ENCODE peak calls at places on chromosomes 4 and X, in five cellular contexts. One of them, this sample, is unnamed.

GRCh38 chr4:149145803-149146202 is 669.8 kb downstream of the IQCM start:
- DNase-seq in hepatocyte: no peak
- DNase-seq in IMR-90: peak; percentile 95
- DNase-seq in thoracic aorta: no peak
- DNase-seq in mucosa of descending colon: no peak
- DNase-seq in this sample: no peak

GRCh38 chr4:100428051-100428450 is 89.8 kb downstream of the EMCN start:
- DNase-seq in hepatocyte: peak; percentile 78
- DNase-seq in IMR-90: peak; percentile 45
- DNase-seq in thoracic aorta: no peak
- DNase-seq in mucosa of descending colon: no peak
- DNase-seq in this sample: no peak

GRCh38 chr4:16785800-16786527 is 112.5 kb downstream of the LDB2 start:
- DNase-seq in hepatocyte: peak; percentile 8
- DNase-seq in IMR-90: peak; percentile 76
- DNase-seq in thoracic aorta: no peak
- DNase-seq in mucosa of descending colon: no peak
- DNase-seq in this sample: no peak

GRCh38 chrX:129653985-129654651 is 638 bp downstream of the APLN start:
- DNase-seq in hepatocyte: peak; percentile 34
- DNase-seq in IMR-90: no peak
- DNase-seq in thoracic aorta: no peak
- DNase-seq in mucosa of descending colon: peak; percentile 52
- DNase-seq in this sample: no peak

GRCh38 chrX:121161501-121161933 is 114.1 kb downstream of the GLUD2 start:
- DNase-seq in hepatocyte: no peak
- DNase-seq in IMR-90: no peak
- DNase-seq in thoracic aorta: no peak
- DNase-seq in mucosa of descending colon: no peak
- DNase-seq in this sample: no peak

GRCh38 chrX:3348191-3348590 is 1.7 kb upstream of the MXRA5 start:
- DNase-seq in hepatocyte: no peak
- DNase-seq in IMR-90: no peak
- DNase-seq in thoracic aorta: no peak
- DNase-seq in mucosa of descending colon: no peak
- DNase-seq in this sample: no peak

GRCh38 chr4:152643153-152644035 is 36.4 kb downstream of the TMEM154 start:
- DNase-seq in hepatocyte: no peak
- DNase-seq in IMR-90: no peak
- DNase-seq in thoracic aorta: no peak
- DNase-seq in mucosa of descending colon: peak; percentile 49
- DNase-seq in this sample: peak; percentile 82

GRCh38 chrX:134173541-134174272 is 63.3 kb upstream of the CCDC160 start:
- DNase-seq in hepatocyte: no peak
- DNase-seq in IMR-90: no peak
- DNase-seq in thoracic aorta: no peak
- DNase-seq in mucosa of descending colon: no peak
- DNase-seq in this sample: no peak

GRCh38 chrX:57286507-57287251 is at the start of gene FAAH2:
- DNase-seq in hepatocyte: peak; percentile 87
- DNase-seq in IMR-90: no peak
- DNase-seq in thoracic aorta: no peak
- DNase-seq in mucosa of descending colon: peak; percentile 73
- DNase-seq in this sample: peak; percentile 81

GRCh38 chrX:10401239-10401638 is 219.1 kb downstream of the MID1 start:
- DNase-seq in hepatocyte: no peak
- DNase-seq in IMR-90: peak; percentile 20
- DNase-seq in thoracic aorta: no peak
- DNase-seq in mucosa of descending colon: no peak
- DNase-seq in this sample: no peak

GRCh38 chr4:43331226-43332078 is 438.9 kb downstream of the GRXCR1 start:
- DNase-seq in hepatocyte: no peak
- DNase-seq in IMR-90: peak; percentile 69
- DNase-seq in thoracic aorta: no peak
- DNase-seq in mucosa of descending colon: no peak
- DNase-seq in this sample: no peak

GRCh38 chr4:87038837-87039715 is 104.3 kb downstream of the AFF1 start:
- DNase-seq in hepatocyte: peak; percentile 54
- DNase-seq in IMR-90: peak; percentile 91
- DNase-seq in thoracic aorta: peak; percentile 72
- DNase-seq in mucosa of descending colon: no peak
- DNase-seq in this sample: no peak

GRCh38 chr4:173835863-173836262 is 305.8 kb upstream of the HAND2 start:
- DNase-seq in hepatocyte: peak; percentile 51
- DNase-seq in IMR-90: peak; percentile 80
- DNase-seq in thoracic aorta: no peak
- DNase-seq in mucosa of descending colon: no peak
- DNase-seq in this sample: no peak

GRCh38 chrX:46383006-46383405 is 162.2 kb downstream of the ZNF674 start:
- DNase-seq in hepatocyte: no peak
- DNase-seq in IMR-90: no peak
- DNase-seq in thoracic aorta: no peak
- DNase-seq in mucosa of descending colon: no peak
- DNase-seq in this sample: no peak

GRCh38 chr4:100557306-100557705 is 39.5 kb upstream of the EMCN start:
- DNase-seq in hepatocyte: no peak
- DNase-seq in IMR-90: no peak
- DNase-seq in thoracic aorta: no peak
- DNase-seq in mucosa of descending colon: no peak
- DNase-seq in this sample: no peak

GRCh38 chr4:7980036-7980435 is 40.4 kb upstream of the AFAP1 start:
- DNase-seq in hepatocyte: no peak
- DNase-seq in IMR-90: peak; percentile 71
- DNase-seq in thoracic aorta: no peak
- DNase-seq in mucosa of descending colon: no peak
- DNase-seq in this sample: no peak

GRCh38 chr4:188412499-188412898 is 273.3 kb downstream of the TRIML1 start:
- DNase-seq in hepatocyte: no peak
- DNase-seq in IMR-90: no peak
- DNase-seq in thoracic aorta: no peak
- DNase-seq in mucosa of descending colon: no peak
- DNase-seq in this sample: no peak

GRCh38 chr4:8761167-8761823 is 110.3 kb downstream of the HMX1 start:
- DNase-seq in hepatocyte: no peak
- DNase-seq in IMR-90: no peak
- DNase-seq in thoracic aorta: no peak
- DNase-seq in mucosa of descending colon: peak; percentile 2
- DNase-seq in this sample: no peak

GRCh38 chr4:168124008-168124641 is 31.8 kb downstream of the ANXA10 start:
- DNase-seq in hepatocyte: no peak
- DNase-seq in IMR-90: peak; percentile 88
- DNase-seq in thoracic aorta: no peak
- DNase-seq in mucosa of descending colon: no peak
- DNase-seq in this sample: no peak

GRCh38 chr4:121256887-121257426 is 92.8 kb upstream of the TNIP3 start:
- DNase-seq in hepatocyte: no peak
- DNase-seq in IMR-90: no peak
- DNase-seq in thoracic aorta: no peak
- DNase-seq in mucosa of descending colon: no peak
- DNase-seq in this sample: no peak

GRCh38 chrX:56503941-56504673 is 59.3 kb upstream of the UBQLN2 start:
- DNase-seq in hepatocyte: peak; percentile 21
- DNase-seq in IMR-90: no peak
- DNase-seq in thoracic aorta: no peak
- DNase-seq in mucosa of descending colon: no peak
- DNase-seq in this sample: no peak

GRCh38 chrX:10615931-10616780 is 4.2 kb downstream of the MID1 start:
- DNase-seq in hepatocyte: peak; percentile 61
- DNase-seq in IMR-90: peak; percentile 58
- DNase-seq in thoracic aorta: no peak
- DNase-seq in mucosa of descending colon: no peak
- DNase-seq in this sample: no peak

GRCh38 chr4:116016201-116016600 is 902.8 kb upstream of the NDST4 start:
- DNase-seq in hepatocyte: no peak
- DNase-seq in IMR-90: peak; percentile 44
- DNase-seq in thoracic aorta: no peak
- DNase-seq in mucosa of descending colon: no peak
- DNase-seq in this sample: no peak

GRCh38 chr4:37758226-37758625 is 68.3 kb upstream of the PGM2 start:
- DNase-seq in hepatocyte: peak; percentile 35
- DNase-seq in IMR-90: peak; percentile 41
- DNase-seq in thoracic aorta: peak; percentile 9
- DNase-seq in mucosa of descending colon: no peak
- DNase-seq in this sample: no peak

GRCh38 chr4:104693601-104694201 is 199.0 kb upstream of the CXXC4 start:
- DNase-seq in hepatocyte: no peak
- DNase-seq in IMR-90: peak; percentile 21
- DNase-seq in thoracic aorta: no peak
- DNase-seq in mucosa of descending colon: no peak
- DNase-seq in this sample: no peak
- TF ChIP-seq CTCF in hepatocyte: peak; percentile 24
- TF ChIP-seq CTCF in IMR-90: peak; percentile 31
- TF ChIP-seq CTCF in thoracic aorta: no peak
- TF ChIP-seq CTCF in mucosa of descending colon: no peak
- TF ChIP-seq CTCF in this sample: peak; percentile 6

GRCh38 chr4:140875751-140876389 is 119.7 kb upstream of the TBC1D9 start:
- DNase-seq in hepatocyte: no peak
- DNase-seq in IMR-90: no peak
- DNase-seq in thoracic aorta: no peak
- DNase-seq in mucosa of descending colon: no peak
- DNase-seq in this sample: no peak

GRCh38 chr4:140876597-140877364 is 120.6 kb upstream of the TBC1D9 start:
- DNase-seq in hepatocyte: no peak
- DNase-seq in IMR-90: peak; percentile 66
- DNase-seq in thoracic aorta: no peak
- DNase-seq in mucosa of descending colon: no peak
- DNase-seq in this sample: no peak

DNA sequence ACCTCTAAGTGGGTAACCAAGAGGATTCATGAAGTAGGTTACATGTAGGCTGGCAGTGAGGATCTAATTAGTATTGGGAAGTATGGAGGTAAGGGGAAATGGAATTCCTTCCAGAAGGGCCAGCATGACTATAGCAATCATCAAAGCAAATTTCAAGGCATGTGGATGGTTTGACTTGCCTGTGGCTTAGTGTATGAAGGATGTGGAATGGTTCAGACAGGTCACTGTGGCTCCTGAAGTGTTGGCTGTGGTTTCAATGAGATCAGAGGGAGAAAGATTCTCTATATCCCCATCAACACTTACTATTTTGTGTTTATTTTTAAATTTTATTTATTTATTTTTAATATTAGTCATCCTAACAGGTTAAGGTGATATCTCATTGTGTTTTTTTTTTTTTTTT is 121.6 kb upstream of the TBC1D9 start:
- DNase-seq in hepatocyte: no peak
- DNase-seq in IMR-90: no peak
- DNase-seq in thoracic aorta: no peak
- DNase-seq in mucosa of descending colon: no peak
- DNase-seq in this sample: no peak
- H3K4me1 ChIP-seq in hepatocyte: no peaks in the 10 kb centered on the region
- H3K4me1 ChIP-seq in IMR-90: peaks cover 2% of the 10 kb centered on the region
- H3K4me1 ChIP-seq in thoracic aorta: peaks cover 8% of the 10 kb centered on the region
- H3K4me1 ChIP-seq in mucosa of descending colon: no peaks in the 10 kb centered on the region
- H3K4me1 ChIP-seq in this sample: no peaks in the 10 kb centered on the region

GRCh38 chr4:104451573-104451972 is 43.1 kb downstream of the CXXC4 start:
- DNase-seq in hepatocyte: peak; percentile 40
- DNase-seq in IMR-90: no peak
- DNase-seq in thoracic aorta: no peak
- DNase-seq in mucosa of descending colon: no peak
- DNase-seq in this sample: no peak
- TF ChIP-seq CTCF in hepatocyte: peak; percentile 59
- TF ChIP-seq CTCF in IMR-90: no peak
- TF ChIP-seq CTCF in thoracic aorta: no peak
- TF ChIP-seq CTCF in mucosa of descending colon: no peak
- TF ChIP-seq CTCF in this sample: peak; percentile 59

GRCh38 chr4:47488706-47489105 is 3.6 kb downstream of the ATP10D start:
- DNase-seq in hepatocyte: no peak
- DNase-seq in IMR-90: no peak
- DNase-seq in thoracic aorta: no peak
- DNase-seq in mucosa of descending colon: no peak
- DNase-seq in this sample: no peak

GRCh38 chr4:47483722-47484121 is 1.4 kb upstream of the ATP10D start:
- DNase-seq in hepatocyte: no peak
- DNase-seq in IMR-90: no peak
- DNase-seq in thoracic aorta: no peak
- DNase-seq in mucosa of descending colon: no peak
- DNase-seq in this sample: no peak

GRCh38 chr4:47485047-47485692 is at the start of gene ATP10D:
- DNase-seq in hepatocyte: peak; percentile 96
- DNase-seq in IMR-90: peak; percentile 93
- DNase-seq in thoracic aorta: peak; percentile 80
- DNase-seq in mucosa of descending colon: peak; percentile 97
- DNase-seq in this sample: peak; percentile 97

GRCh38 chr4:47484169-47484568 is 906 bp upstream of the ATP10D start:
- DNase-seq in hepatocyte: no peak
- DNase-seq in IMR-90: no peak
- DNase-seq in thoracic aorta: no peak
- DNase-seq in mucosa of descending colon: no peak
- DNase-seq in this sample: no peak

GRCh38 chr4:47486306-47486705 is 1.2 kb downstream of the ATP10D start:
- DNase-seq in hepatocyte: no peak
- DNase-seq in IMR-90: no peak
- DNase-seq in thoracic aorta: no peak
- DNase-seq in mucosa of descending colon: no peak
- DNase-seq in this sample: no peak
- H3K4me1 ChIP-seq in hepatocyte: peaks cover 5% of the 10 kb centered on the region
- H3K4me1 ChIP-seq in IMR-90: peaks cover 5% of the 10 kb centered on the region
- H3K4me1 ChIP-seq in thoracic aorta: peaks cover 43% of the 10 kb centered on the region
- H3K4me1 ChIP-seq in mucosa of descending colon: peaks cover 7% of the 10 kb centered on the region
- H3K4me1 ChIP-seq in this sample: no peaks in the 10 kb centered on the region

DNA sequence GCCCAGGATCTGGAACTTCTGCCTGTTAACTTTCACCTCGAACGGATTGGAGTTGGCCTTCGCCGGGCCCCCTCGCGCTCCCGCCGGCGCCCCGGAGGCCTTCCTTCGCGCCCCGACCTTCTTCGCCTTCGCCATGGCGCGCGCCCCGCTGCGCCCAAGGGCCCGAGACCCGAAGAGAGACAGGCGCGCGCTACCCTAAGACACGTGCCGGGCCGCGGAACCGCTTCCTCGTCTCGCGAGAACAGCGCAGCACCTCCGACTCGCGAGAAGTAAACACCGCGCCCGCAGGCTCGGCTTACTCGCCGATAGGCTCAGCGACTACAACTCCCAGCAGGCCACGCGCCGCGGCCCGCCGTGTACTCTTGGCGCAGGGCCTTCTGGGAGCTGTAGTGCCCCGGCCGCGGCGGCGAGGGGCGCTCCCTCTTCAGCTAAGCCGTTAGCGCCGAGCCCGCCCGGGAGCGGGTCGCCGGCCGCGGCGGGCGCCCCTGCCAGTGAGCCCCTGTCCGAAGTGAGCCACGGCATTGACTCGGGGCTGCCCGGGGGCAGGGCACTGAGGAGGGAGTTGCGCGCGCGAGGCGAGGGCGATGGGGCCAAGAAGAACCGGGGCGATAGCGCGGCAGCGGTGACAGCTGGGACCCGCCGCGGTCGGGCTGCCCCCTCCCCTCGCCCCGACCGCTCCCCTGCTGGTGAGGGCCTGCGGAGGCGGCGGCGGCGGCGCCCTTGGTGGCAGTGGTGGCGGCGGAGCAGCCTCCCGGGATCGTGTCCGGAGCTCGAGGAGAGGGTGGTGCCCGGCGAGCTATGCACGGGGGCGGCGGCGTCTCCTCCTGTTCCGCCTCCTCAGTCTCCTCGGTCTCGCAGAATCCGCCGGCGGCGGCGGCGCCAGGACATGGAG is at the start of the genes GRK4 and NOP14:
- DNase-seq in hepatocyte: peak; percentile 99
- DNase-seq in IMR-90: peak; percentile 98
- DNase-seq in thoracic aorta: peak; percentile 88
- DNase-seq in mucosa of descending colon: peak; percentile 97
- DNase-seq in this sample: peak; percentile 99
- TF ChIP-seq CTCF in hepatocyte: peak; percentile 33
- TF ChIP-seq CTCF in IMR-90: peak; percentile 41
- TF ChIP-seq CTCF in thoracic aorta: no peak
- TF ChIP-seq CTCF in mucosa of descending colon: peak; percentile 34
- TF ChIP-seq CTCF in this sample: peak; percentile 32

This sample was measured in Peyer's patch.